ENCODE peak calls at places on chromosomes 16 and 17, in five cellular contexts. C is IMR-90, I is BJ, E is brain microvascular endothelial cell, Z is fibroblast of mammary gland. O is an unnamed sample.
A peak's percentile ranks its signal among the peaks of the same experiment; 100 is the strongest.

GRCh38 chr17:79141578-79142338 is 67.1 kb downstream of the ENGASE start:
- DNase-seq in E (no peak), Z (no peak), I (no peak), C (no peak), O (no peak)

GRCh38 chr16:78249056-78249455 is 149.6 kb downstream of the WWOX start:
- DNase-seq in C (no peak), I (no peak), E (no peak), Z (no peak), O (no peak)

GRCh38 chr17:12342609-12343248 is 322.1 kb downstream of the MAP2K4 start:
- DNase-seq in C (no peak), E (peak; percentile 16), Z (peak; percentile 45), I (no peak), O (no peak)

GRCh38 chr17:47423406-47424295 is 99.9 kb downstream of the EFCAB13 start:
- DNase-seq in I (no peak), C (no peak), E (no peak), Z (no peak), O (no peak)

GRCh38 chr16:11342021-11342855 is 3.0 kb upstream of the RMI2 start:
- DNase-seq in Z (no peak), I (no peak), E (no peak), C (no peak), O (no peak)

GRCh38 chr17:79836952-79837887 is 2.0 kb downstream of the CBX4 start:
- DNase-seq in I (no peak), Z (peak; percentile 64), C (peak; percentile 74), E (peak; percentile 41), O (no peak)

GRCh38 chr16:56190903-56191806 is at the start of gene GNAO1:
- DNase-seq in C (peak; percentile 51), I (no peak), E (peak; percentile 7), Z (peak; percentile 43), O (no peak)

GRCh38 chr17:6177941-6178694 is 107.9 kb downstream of the WSCD1 start:
- DNase-seq in Z (no peak), C (no peak), E (no peak), I (no peak), O (no peak)

GRCh38 chr17:9022553-9023388 is 1.5 kb downstream of the NTN1 start:
- DNase-seq in E (no peak), I (no peak), Z (peak; percentile 19), C (no peak), O (no peak)

GRCh38 chr17:39018267-39019134 is 51.3 kb upstream of the FBXO47 start:
- DNase-seq in C (no peak), E (no peak), I (no peak), Z (no peak), O (no peak)

GRCh38 chr16:35194681-35195080 is 1735.3 kb downstream of the TP53TG3F start:
- DNase-seq in C (no peak), Z (no peak), I (no peak), E (no peak), O (no peak)

GRCh38 chr16:67268136-67268579 is 11.2 kb upstream of the PLEKHG4 start:
- DNase-seq in C (peak; percentile 93), E (peak; percentile 96), I (peak; percentile 60), Z (peak; percentile 96), O (no peak)

GRCh38 chr16:31109622-31110021 is 1.4 kb downstream of the BCKDK start:
- DNase-seq in Z (no peak), C (no peak), I (no peak), E (no peak), O (no peak)
- H3K4me3 ChIP-seq in Z (peak overlapping the region; percentile 69), C (no peak overlapping the region), I (no peak overlapping the region), E (no peak overlapping the region), O (peak overlapping the region; percentile 77)

GRCh38 chr17:10226930-10227695 is 28.7 kb upstream of the GAS7 start:
- DNase-seq in E (no peak), I (no peak), C (peak; percentile 22), Z (peak; percentile 33), O (no peak)
- TF ChIP-seq CTCF in E (peak; percentile 88), I (peak; percentile 96), C (peak; percentile 73), Z (peak; percentile 90), O (peak; percentile 85)

GRCh38 chr17:57892820-57893595 is 43.2 kb upstream of the MRPS23 start:
- DNase-seq in Z (peak; percentile 99), I (peak; percentile 95), C (peak; percentile 98), E (peak; percentile 96), O (peak; percentile 97)
- H3K4me3 ChIP-seq in Z (peak overlapping the region; percentile 6), I (no peak overlapping the region), C (no peak overlapping the region), E (peak overlapping the region; percentile 20), O (peak overlapping the region; percentile 25)

DNA sequence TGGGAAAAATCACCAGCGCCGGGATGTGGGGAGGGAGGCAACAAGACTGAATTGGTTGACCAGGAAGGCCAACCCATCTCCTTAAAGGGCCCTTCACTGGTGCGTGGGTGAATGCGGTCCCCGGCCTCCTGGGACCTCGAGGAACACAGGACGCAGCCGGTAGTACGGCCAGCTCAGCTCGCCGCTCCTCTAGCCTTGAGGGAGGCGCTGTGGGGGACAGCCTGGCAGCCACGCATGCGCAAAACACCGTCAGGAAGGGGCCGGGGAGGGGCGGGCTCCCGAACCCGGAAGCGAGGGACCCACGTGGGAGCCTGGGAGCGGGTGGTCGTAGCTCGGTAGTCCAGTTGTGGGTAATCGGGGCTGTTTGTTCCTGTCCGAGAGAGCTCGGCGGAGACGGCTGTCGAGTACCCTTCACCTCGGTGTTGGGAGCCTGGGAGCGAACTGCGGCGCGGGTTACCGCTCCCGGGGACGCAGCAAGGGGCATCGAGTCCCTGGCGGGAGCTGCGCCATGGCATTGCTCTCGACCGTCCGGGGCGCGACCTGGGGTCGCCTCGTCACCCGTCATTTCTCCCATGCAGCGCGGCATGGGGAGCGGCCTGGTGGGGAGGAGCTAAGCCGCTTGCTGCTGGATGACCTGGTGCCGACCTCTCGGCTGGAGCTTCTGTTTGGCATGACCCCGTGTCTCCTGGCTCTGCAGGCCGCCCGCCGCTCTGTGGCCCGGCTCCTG is at the start of gene MRM1:
- DNase-seq in E (peak; percentile 81), I (peak; percentile 72), Z (peak; percentile 87), C (peak; percentile 89), O (peak; percentile 46)
- TF ChIP-seq CTCF in E (peak; percentile 32), I (peak; percentile 30), Z (no peak), C (peak; percentile 23), O (peak; percentile 38)

DNA sequence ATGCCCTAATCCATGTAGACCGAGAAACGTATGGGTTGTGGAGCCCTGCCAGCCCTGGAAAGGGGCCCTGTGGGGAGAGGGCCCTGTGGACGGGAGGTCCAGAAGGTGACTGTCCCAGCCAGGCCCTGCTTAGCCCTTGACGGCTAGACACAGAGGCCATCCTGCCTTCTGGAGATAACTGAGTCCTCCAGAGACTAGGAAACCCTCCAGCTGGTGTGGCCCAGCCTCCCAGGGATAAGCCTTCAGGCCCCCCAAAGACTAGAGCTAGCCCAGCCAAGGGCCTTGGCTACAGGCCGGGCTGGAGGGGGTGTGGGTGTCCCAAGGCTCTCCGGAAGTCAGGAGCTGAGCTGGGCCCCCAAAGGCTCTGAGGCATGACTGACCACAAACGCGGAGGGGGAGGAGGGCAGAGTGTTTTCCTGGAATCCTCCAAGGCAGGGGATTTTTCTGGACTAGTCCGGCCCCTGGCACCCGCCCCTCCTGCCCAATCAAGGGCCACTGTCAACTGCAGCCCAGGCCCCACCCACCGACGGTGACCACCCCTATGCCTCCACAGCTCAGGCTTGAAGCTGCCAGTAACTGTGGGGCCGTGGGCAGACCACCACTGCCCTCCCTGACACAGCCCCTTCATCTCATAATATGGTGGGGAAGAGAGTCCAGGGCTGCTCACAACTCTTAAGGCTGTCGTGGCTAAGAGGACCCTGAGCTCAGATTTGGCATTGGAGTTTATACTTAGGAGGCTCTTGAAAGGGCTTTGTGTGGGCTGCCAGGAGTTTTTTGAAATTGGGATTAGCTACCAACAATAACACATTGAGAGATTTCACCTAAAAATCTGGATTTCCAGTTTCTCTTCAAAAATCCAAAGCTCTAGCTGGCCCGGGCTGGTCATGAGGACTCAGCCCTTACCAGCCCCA is 823 bp upstream of the VASN start:
- DNase-seq in Z (peak; percentile 78), I (no peak), C (peak; percentile 93), E (peak; percentile 50), O (peak; percentile 29)
- H3K4me3 ChIP-seq in Z (peak overlapping the region; percentile 20), I (peak overlapping the region; percentile 97), C (peak overlapping the region; percentile 32), E (no peak overlapping the region), O (no peak overlapping the region)

GRCh38 chr16:52068447-52069074 is 478.4 kb downstream of the TOX3 start:
- DNase-seq in E (peak; percentile 25), C (peak; percentile 10), I (no peak), Z (peak; percentile 2), O (no peak)
- TF ChIP-seq CTCF in E (peak; percentile 41), C (peak; percentile 18), I (no peak), Z (no peak), O (no peak)

O was measured in AG04449.